ENCODE peak calls at places on chromosomes 6 and 20, in seven cellular contexts. Q is EL; J is GM23248; X is stimulated activated naive CD8-positive, alpha-beta T cell treated with anti-CD3 and anti-CD28 coated beads, Interleukin-15, Interleukin-2, amounts not matched to agents 100 U/mL and 50 U/mL, for 24 hours; S is CD4-positive, CD25-positive, alpha-beta regulatory T cell; H is esophagus muscularis mucosa; T is activated CD4-positive, alpha-beta T cell treated with anti-CD3 and anti-CD28 coated beads for 24 hours. M is an unnamed sample.

GRCh38 chr6:165913676-165914570 is 250.9 kb upstream of the PDE10A start:
- DNase-seq in Q (no peak), J (no peak), X (no peak), S (no peak), H (no peak), T (no peak), M (no peak)

GRCh38 chr6:54236984-54237383 is 71.3 kb upstream of the TINAG start:
- DNase-seq in Q (no peak), J (no peak), X (no peak), S (no peak), H (no peak), T (no peak), M (no peak)

GRCh38 chr20:58702859-58703648 is 10.5 kb downstream of the NPEPL1 start:
- DNase-seq in Q (no peak), J (no peak), X (peak), S (no peak), H (no peak), T (no peak), M (no peak)

GRCh38 chr6:26003102-26003694 is 40.6 kb downstream of the TRIM38 start:
- DNase-seq in Q (peak), J (peak), X (peak), S (peak), H (no peak), T (peak), M (peak)

GRCh38 chr6:159758031-159759001 is 3.5 kb upstream of the ACAT2 start:
- DNase-seq in Q (peak), J (peak), X (no peak), S (no peak), H (no peak), T (no peak), M (no peak)

GRCh38 chr6:132964101-132964867 is 149.9 kb downstream of the RPS12 start:
- DNase-seq in Q (peak), J (peak), X (no peak), S (no peak), H (no peak), T (no peak), M (no peak)

GRCh38 chr20:49594929-49595311 is 27.0 kb upstream of the PTGIS start:
- DNase-seq in Q (no peak), J (no peak), X (no peak), S (no peak), H (no peak), T (no peak), M (no peak)

GRCh38 chr6:35727206-35727934 is 9.5 kb upstream of the ARMC12 start:
- DNase-seq in Q (peak), J (peak), X (peak), S (no peak), H (peak), T (no peak), M (peak)

GRCh38 chr20:41135888-41136243 is 1.5 kb upstream of the PLCG1 start:
- DNase-seq in Q (no peak), J (no peak), X (no peak), S (no peak), H (no peak), T (no peak), M (no peak)

GRCh38 chr6:43405354-43405753 is 22.0 kb upstream of the ABCC10 start:
- DNase-seq in Q (peak), J (peak), X (no peak), S (no peak), H (no peak), T (no peak), M (no peak)

GRCh38 chr6:97394160-97394748 is 111.2 kb upstream of the MMS22L start:
- DNase-seq in Q (peak), J (peak), X (peak), S (peak), H (no peak), T (peak), M (peak)

GRCh38 chr6:165987483-165988305 is 180.0 kb downstream of the TBXT start:
- DNase-seq in Q (peak), J (peak), X (no peak), S (no peak), H (no peak), T (no peak), M (no peak)

GRCh38 chr20:25865715-25866656 is 169.3 kb upstream of the ZNF337 start:
- DNase-seq in Q (peak), J (peak), X (peak), S (peak), H (no peak), T (peak), M (peak)

M was measured in GM13976.